ENCODE peak calls at places on chromosomes 6 and 20, in four cellular contexts. H is Peyer's patch, I is fibroblast of lung, V is PC-9. S is an unnamed sample.

GRCh38 chr20:24762371-24762770 is 186.7 kb upstream of the CST7 start:
- DNase-seq in I (no peak), H (no peak), V (no peak), S (no peak)

GRCh38 chr20:6660441-6660840 is 107.0 kb upstream of the BMP2 start:
- DNase-seq in V (no peak), I (no peak), H (no peak), S (peak; percentile 86)

GRCh38 chr20:46951405-46951804 is 56.8 kb downstream of the EYA2 start:
- DNase-seq in V (no peak), H (no peak), I (no peak), S (no peak)

GRCh38 chr6:158366363-158366762 is 54.1 kb downstream of the TULP4 start:
- DNase-seq in H (no peak), I (no peak), V (no peak), S (no peak)

GRCh38 chr6:156102129-156102528 is 646.5 kb upstream of the NOX3 start:
- DNase-seq in I (peak; percentile 2), V (no peak), H (no peak), S (no peak)

GRCh38 chr20:24603454-24603853 is 134.0 kb downstream of the SYNDIG1 start:
- DNase-seq in V (no peak), I (no peak), H (no peak), S (no peak)

GRCh38 chr6:99187429-99187828 is 162.0 kb downstream of the FAXC start:
- DNase-seq in H (no peak), I (no peak), V (no peak), S (no peak)

GRCh38 chr20:47817573-47817972 is 32.3 kb upstream of the SULF2 start:
- DNase-seq in I (no peak), V (peak; percentile 95), H (no peak), S (no peak)

GRCh38 chr6:27608916-27609883 is 136.3 kb upstream of the ZNF184 start:
- DNase-seq in H (no peak), V (peak; percentile 71), I (peak; percentile 75), S (no peak)

GRCh38 chr6:54109611-54110010 is 1.6 kb upstream of the MLIP start:
- DNase-seq in V (no peak), H (no peak), I (no peak), S (no peak)

GRCh38 chr6:7052441-7052936 is 55.3 kb upstream of the RREB1 start:
- DNase-seq in H (no peak), I (peak; percentile 60), V (peak; percentile 38), S (peak; percentile 43)

GRCh38 chr20:56964886-56965285 is 301.6 kb downstream of the BMP7 start:
- DNase-seq in H (no peak), I (no peak), V (no peak), S (no peak)

GRCh38 chr6:54935739-54936138 is 89.2 kb downstream of the FAM83B start:
- DNase-seq in H (no peak), I (peak; percentile 75), V (peak; percentile 88), S (no peak)

GRCh38 chr6:27592107-27592480 is 119.2 kb upstream of the ZNF184 start:
- DNase-seq in H (no peak), I (peak; percentile 30), V (no peak), S (no peak)

GRCh38 chr6:36130672-36131516 is 581 bp downstream of the MAPK13 start:
- DNase-seq in V (peak; percentile 48), I (no peak), H (peak; percentile 52), S (peak; percentile 75)

GRCh38 chr6:143741480-143741879 is 63.7 kb downstream of the PHACTR2 start:
- DNase-seq in H (no peak), I (no peak), V (no peak), S (no peak)

GRCh38 chr20:5602346-5602745 is 147.9 kb upstream of the SHLD1 start:
- DNase-seq in I (no peak), V (no peak), H (no peak), S (no peak)

GRCh38 chr20:58665606-58666005 is 14.5 kb downstream of the STX16 start:
- DNase-seq in H (no peak), V (no peak), I (no peak), S (no peak)

GRCh38 chr6:38676974-38677544 is 25.9 kb downstream of the GLO1 start:
- DNase-seq in H (no peak), I (no peak), V (no peak), S (no peak)

GRCh38 chr6:23483896-23484295 is 642.1 kb upstream of the NRSN1 start:
- DNase-seq in H (no peak), V (no peak), I (no peak), S (no peak)

GRCh38 chr6:170295519-170296422 is 4.9 kb upstream of the DLL1 start:
- DNase-seq in V (no peak), H (peak; percentile 52), I (no peak), S (peak; percentile 64)

GRCh38 chr6:31270788-31271640 is 878 bp downstream of the HLA-C start:
- DNase-seq in I (peak; percentile 42), V (no peak), H (peak; percentile 75), S (peak; percentile 90)

GRCh38 chr6:30493643-30494250 is 4.4 kb downstream of the HLA-E start:
- DNase-seq in I (no peak), V (no peak), H (no peak), S (no peak)

GRCh38 chr6:140180306-140180705 is 805.9 kb upstream of the CITED2 start:
- DNase-seq in I (no peak), V (peak; percentile 33), H (no peak), S (no peak)

GRCh38 chr6:129208415-129209034 is 325.6 kb downstream of the LAMA2 start:
- DNase-seq in I (no peak), H (no peak), V (no peak), S (no peak)

GRCh38 chr6:45538636-45539035 is 160.9 kb upstream of the SUPT3H start:
- DNase-seq in V (no peak), I (no peak), H (no peak), S (no peak)

GRCh38 chr6:9699890-9700289 is 715.0 kb downstream of the TFAP2A start:
- DNase-seq in I (no peak), H (no peak), V (no peak), S (no peak)

GRCh38 chr6:10882654-10883053 is 813 bp upstream of the GCM2 start:
- DNase-seq in V (no peak), I (no peak), H (no peak), S (no peak)

GRCh38 chr6:101066481-101066880 is 185.4 kb upstream of the ASCC3 start:
- DNase-seq in I (no peak), V (no peak), H (no peak), S (no peak)

GRCh38 chr6:13360671-13361540 is 32.6 kb upstream of the TBC1D7 start:
- DNase-seq in H (no peak), I (no peak), V (no peak), S (no peak)

GRCh38 chr20:48165401-48165685 is 380.1 kb upstream of the SULF2 start:
- DNase-seq in H (no peak), V (no peak), I (no peak), S (no peak)

GRCh38 chr6:40906759-40907158 is 132.3 kb downstream of the UNC5CL start:
- DNase-seq in H (no peak), I (no peak), V (peak; percentile 86), S (no peak)

GRCh38 chr6:133609404-133610270 is 279.3 kb upstream of the TCF21 start:
- DNase-seq in V (peak; percentile 96), I (peak; percentile 100), H (no peak), S (no peak)

GRCh38 chr6:31581511-31582229 is 554 bp downstream of the LTB start:
- DNase-seq in H (no peak), V (no peak), I (no peak), S (peak; percentile 43)

GRCh38 chr6:17015144-17015543 is 86.7 kb upstream of the STMND1 start:
- DNase-seq in H (no peak), V (no peak), I (peak; percentile 64), S (no peak)

GRCh38 chr6:30793521-30794194 is 49.3 kb upstream of the IER3 start:
- DNase-seq in H (no peak), V (no peak), I (peak; percentile 70), S (no peak)

GRCh38 chr6:161336479-161336878 is 62.6 kb upstream of the AGPAT4 start:
- DNase-seq in I (no peak), H (no peak), V (no peak), S (no peak)

GRCh38 chr6:4974962-4975361 is 28.9 kb downstream of the RPP40 start:
- DNase-seq in I (no peak), H (no peak), V (no peak), S (no peak)
- TF ChIP-seq CTCF in I (no peak), H (no peak), V (no peak), S (no peak)

GRCh38 chr20:33672426-33673114 is 1.7 kb downstream of the NECAB3 start:
- DNase-seq in V (no peak), H (no peak), I (no peak), S (peak; percentile 57)
- H3K4me3 ChIP-seq in V (peak overlapping the region; percentile 96), H (peak overlapping the region; percentile 93), I (peak overlapping the region; percentile 72), S (no peak overlapping the region)

GRCh38 chr6:18384621-18385020 is 2.5 kb upstream of the RNF144B start:
- DNase-seq in V (no peak), H (no peak), I (no peak), S (no peak)

GRCh38 chr6:18379376-18380117 is 7.6 kb upstream of the RNF144B start:
- DNase-seq in I (no peak), H (no peak), V (no peak), S (no peak)

GRCh38 chr6:18380165-18380564 is 7.0 kb upstream of the RNF144B start:
- DNase-seq in H (no peak), I (no peak), V (no peak), S (no peak)
- H3K4me1 ChIP-seq in H (no peaks in the 10 kb centered on the region), I (no peaks in the 10 kb centered on the region), V (peaks cover 9% of the 10 kb centered on the region), S (no peaks in the 10 kb centered on the region)

GRCh38 chr6:146347090-146347489 is 196.5 kb upstream of the RAB32 start:
- DNase-seq in V (no peak), H (no peak), I (no peak), S (no peak)
- TF ChIP-seq CTCF in V (no peak), H (no peak), I (no peak), S (no peak)